ENCODE peak calls at places on chromosomes 4 and X, in nine cellular contexts. A is HS-5, T is T-helper 2 cell, K is NCI-H2081, V is Kasumi-1, P is GM23248, J is left lung, F is C1 segment of cervical spinal cord, M is HuH-7.5. U is an unnamed sample.

GRCh38 chr4:83219344-83219990 is 65.1 kb downstream of the COQ2 start:
- DNase-seq in A (no peak), T (peak), K (no peak), V (no peak), P (peak), J (no peak), F (peak), M (no peak), U (no peak)

GRCh38 chr4:172980178-172980577 is 188.4 kb upstream of the GALNT7 start:
- DNase-seq in A (no peak), T (no peak), K (no peak), V (no peak), P (no peak), J (no peak), F (no peak), M (no peak), U (no peak)

GRCh38 chrX:52608961-52609360 is 45.7 kb downstream of the SSX7 start:
- DNase-seq in A (no peak), T (no peak), K (no peak), V (no peak), P (no peak), J (no peak), F (no peak), M (no peak), U (no peak)

GRCh38 chr4:92551616-92552015 is 247.8 kb downstream of the GRID2 start:
- DNase-seq in A (no peak), T (no peak), K (no peak), V (no peak), P (no peak), J (no peak), F (no peak), M (no peak), U (no peak)

GRCh38 chrX:39242187-39242586 is 440.9 kb downstream of the MID1IP1 start:
- DNase-seq in A (no peak), T (no peak), K (peak), V (peak), P (peak), J (no peak), F (no peak), M (no peak), U (peak)

GRCh38 chr4:56307423-56307822 is 79.9 kb downstream of the AASDH start:
- DNase-seq in A (no peak), T (no peak), K (no peak), V (no peak), P (peak), J (no peak), F (no peak), M (no peak), U (no peak)

GRCh38 chr4:125522992-125523391 is 208.2 kb downstream of the FAT4 start:
- DNase-seq in A (no peak), T (no peak), K (no peak), V (no peak), P (no peak), J (peak), F (no peak), M (peak), U (no peak)

GRCh38 chr4:153142700-153143438 is 61.4 kb upstream of the TRIM2 start:
- DNase-seq in A (no peak), T (peak), K (peak), V (peak), P (peak), J (no peak), F (peak), M (peak), U (peak)

GRCh38 chr4:137599766-137600165 is 67.5 kb upstream of the PCDH18 start:
- DNase-seq in A (no peak), T (no peak), K (no peak), V (no peak), P (no peak), J (no peak), F (no peak), M (no peak), U (no peak)

GRCh38 chr4:146643812-146644401 is 5.2 kb downstream of the POU4F2 start:
- DNase-seq in A (no peak), T (no peak), K (no peak), V (peak), P (peak), J (no peak), F (no peak), M (peak), U (peak)

GRCh38 chr4:17469931-17470674 is 41.8 kb downstream of the QDPR start:
- DNase-seq in A (no peak), T (no peak), K (no peak), V (no peak), P (no peak), J (no peak), F (no peak), M (no peak), U (no peak)